ENCODE peak calls at places on chromosomes 5 and 9, in five cellular contexts. One of them, this sample, is unnamed.

GRCh38 chr5:147854894-147855773 is 23.4 kb upstream of the SCGB3A2 start:
- DNase-seq in CD8-positive, alpha-beta T cell: no peak
- DNase-seq in A549: no peak
- DNase-seq in OCI-LY7: no peak
- DNase-seq in tibial artery: no peak
- DNase-seq in this sample: no peak

GRCh38 chr5:180691046-180691445 is 41.6 kb upstream of the FLT4 start:
- DNase-seq in A549: no peak
- DNase-seq in CD8-positive, alpha-beta T cell: no peak
- DNase-seq in tibial artery: no peak
- DNase-seq in OCI-LY7: no peak
- DNase-seq in this sample: no peak

GRCh38 chr5:66324357-66324756 is 180.3 kb downstream of the SREK1 start:
- DNase-seq in OCI-LY7: no peak
- DNase-seq in CD8-positive, alpha-beta T cell: no peak
- DNase-seq in tibial artery: no peak
- DNase-seq in A549: no peak
- DNase-seq in this sample: peak; percentile 73

GRCh38 chr5:122902263-122902662 is 56.9 kb downstream of the SNX24 start:
- DNase-seq in A549: no peak
- DNase-seq in OCI-LY7: no peak
- DNase-seq in tibial artery: no peak
- DNase-seq in CD8-positive, alpha-beta T cell: no peak
- DNase-seq in this sample: no peak

GRCh38 chr9:107471562-107471961 is 18.0 kb downstream of the KLF4 start:
- DNase-seq in OCI-LY7: no peak
- DNase-seq in A549: no peak
- DNase-seq in CD8-positive, alpha-beta T cell: no peak
- DNase-seq in tibial artery: no peak
- DNase-seq in this sample: no peak

GRCh38 chr5:173065155-173065554 is 9.0 kb downstream of the CREBRF start:
- DNase-seq in tibial artery: no peak
- DNase-seq in OCI-LY7: peak; percentile 20
- DNase-seq in CD8-positive, alpha-beta T cell: no peak
- DNase-seq in A549: no peak
- DNase-seq in this sample: no peak

GRCh38 chr9:33344145-33344544 is 53.8 kb downstream of the NFX1 start:
- DNase-seq in tibial artery: no peak
- DNase-seq in A549: peak; percentile 44
- DNase-seq in CD8-positive, alpha-beta T cell: no peak
- DNase-seq in OCI-LY7: no peak
- DNase-seq in this sample: no peak

GRCh38 chr9:16866542-16866941 is 3.9 kb downstream of the BNC2 start:
- DNase-seq in OCI-LY7: no peak
- DNase-seq in tibial artery: no peak
- DNase-seq in A549: no peak
- DNase-seq in CD8-positive, alpha-beta T cell: no peak
- DNase-seq in this sample: no peak

GRCh38 chr9:129557192-129558036 is 63.5 kb downstream of the C9orf50 start:
- DNase-seq in A549: peak; percentile 92
- DNase-seq in tibial artery: no peak
- DNase-seq in CD8-positive, alpha-beta T cell: no peak
- DNase-seq in OCI-LY7: no peak
- DNase-seq in this sample: no peak

GRCh38 chr9:129944501-129945116 is 98.4 kb downstream of the FNBP1 start:
- DNase-seq in OCI-LY7: peak; percentile 10
- DNase-seq in A549: no peak
- DNase-seq in tibial artery: no peak
- DNase-seq in CD8-positive, alpha-beta T cell: peak; percentile 25
- DNase-seq in this sample: no peak

GRCh38 chr9:135329571-135330306 is 149.8 kb upstream of the PPP1R26 start:
- DNase-seq in CD8-positive, alpha-beta T cell: no peak
- DNase-seq in A549: no peak
- DNase-seq in OCI-LY7: no peak
- DNase-seq in tibial artery: peak; percentile 53
- DNase-seq in this sample: no peak
- H3K9me3 ChIP-seq in CD8-positive, alpha-beta T cell: no peaks in the 10 kb centered on the region
- H3K9me3 ChIP-seq in A549: peaks cover 10% of the 10 kb centered on the region
- H3K9me3 ChIP-seq in OCI-LY7: no peaks in the 10 kb centered on the region
- H3K9me3 ChIP-seq in tibial artery: peaks cover 7% of the 10 kb centered on the region
- H3K9me3 ChIP-seq in this sample: no peaks in the 10 kb centered on the region

GRCh38 chr9:4798281-4798680 is 5.5 kb downstream of the RCL1 start:
- DNase-seq in A549: no peak
- DNase-seq in tibial artery: no peak
- DNase-seq in CD8-positive, alpha-beta T cell: no peak
- DNase-seq in OCI-LY7: no peak
- DNase-seq in this sample: no peak

GRCh38 chr9:4804531-4805016 is 11.8 kb downstream of the RCL1 start:
- DNase-seq in A549: no peak
- DNase-seq in tibial artery: no peak
- DNase-seq in CD8-positive, alpha-beta T cell: no peak
- DNase-seq in OCI-LY7: no peak
- DNase-seq in this sample: no peak

GRCh38 chr9:4803670-4804530 is 11.2 kb downstream of the RCL1 start:
- DNase-seq in OCI-LY7: no peak
- DNase-seq in CD8-positive, alpha-beta T cell: no peak
- DNase-seq in A549: no peak
- DNase-seq in tibial artery: peak; percentile 74
- DNase-seq in this sample: no peak

GRCh38 chr9:4799775-4800174 is 7.0 kb downstream of the RCL1 start:
- DNase-seq in OCI-LY7: no peak
- DNase-seq in tibial artery: no peak
- DNase-seq in CD8-positive, alpha-beta T cell: no peak
- DNase-seq in A549: no peak
- DNase-seq in this sample: no peak

DNA sequence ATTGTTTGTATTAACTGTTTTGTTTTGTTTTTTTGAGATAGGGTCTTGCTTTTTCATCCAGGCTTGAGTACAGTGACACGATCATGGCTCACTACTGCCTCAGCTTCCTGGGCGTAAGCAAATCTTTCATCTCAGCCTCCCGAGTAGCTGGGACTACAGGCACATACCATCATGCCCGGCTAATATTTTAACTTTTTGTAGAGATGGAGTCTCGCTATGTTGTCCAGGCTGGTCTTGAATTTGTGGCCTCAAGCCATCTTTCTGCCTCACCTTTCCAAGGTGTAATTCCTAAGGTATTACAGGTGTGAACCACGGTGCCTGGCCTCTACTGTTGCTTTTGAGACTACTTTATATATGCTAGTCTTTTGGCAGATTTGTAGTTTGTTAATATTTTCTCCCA is 8.4 kb downstream of the RCL1 start:
- DNase-seq in tibial artery: no peak
- DNase-seq in A549: no peak
- DNase-seq in CD8-positive, alpha-beta T cell: no peak
- DNase-seq in OCI-LY7: no peak
- DNase-seq in this sample: no peak
- H3K9me3 ChIP-seq in tibial artery: no peaks in the 10 kb centered on the region
- H3K9me3 ChIP-seq in A549: peaks cover 2% of the 10 kb centered on the region
- H3K9me3 ChIP-seq in CD8-positive, alpha-beta T cell: no peaks in the 10 kb centered on the region
- H3K9me3 ChIP-seq in OCI-LY7: peaks cover 7% of the 10 kb centered on the region
- H3K9me3 ChIP-seq in this sample: peaks cover 2% of the 10 kb centered on the region

GRCh38 chr5:158423623-158424200 is 564.8 kb upstream of the CLINT1 start:
- DNase-seq in OCI-LY7: no peak
- DNase-seq in A549: no peak
- DNase-seq in CD8-positive, alpha-beta T cell: no peak
- DNase-seq in tibial artery: no peak
- DNase-seq in this sample: no peak

GRCh38 chr5:158422653-158423505 is 563.9 kb upstream of the CLINT1 start:
- DNase-seq in CD8-positive, alpha-beta T cell: no peak
- DNase-seq in tibial artery: no peak
- DNase-seq in A549: no peak
- DNase-seq in OCI-LY7: no peak
- DNase-seq in this sample: peak; percentile 36

GRCh38 chr5:158421329-158421728 is 562.4 kb upstream of the CLINT1 start:
- DNase-seq in OCI-LY7: peak; percentile 81
- DNase-seq in A549: no peak
- DNase-seq in tibial artery: no peak
- DNase-seq in CD8-positive, alpha-beta T cell: no peak
- DNase-seq in this sample: no peak
- H3K9me3 ChIP-seq in OCI-LY7: peaks cover 12% of the 10 kb centered on the region
- H3K9me3 ChIP-seq in A549: no peaks in the 10 kb centered on the region
- H3K9me3 ChIP-seq in tibial artery: no peaks in the 10 kb centered on the region
- H3K9me3 ChIP-seq in CD8-positive, alpha-beta T cell: no peaks in the 10 kb centered on the region
- H3K9me3 ChIP-seq in this sample: no peaks in the 10 kb centered on the region

GRCh38 chr5:96902876-96903275 is 26.6 kb downstream of the ERAP2 start:
- DNase-seq in tibial artery: no peak
- DNase-seq in OCI-LY7: no peak
- DNase-seq in CD8-positive, alpha-beta T cell: no peak
- DNase-seq in A549: no peak
- DNase-seq in this sample: no peak

GRCh38 chr5:96903300-96903699 is 27.0 kb downstream of the ERAP2 start:
- DNase-seq in OCI-LY7: no peak
- DNase-seq in CD8-positive, alpha-beta T cell: no peak
- DNase-seq in A549: no peak
- DNase-seq in tibial artery: no peak
- DNase-seq in this sample: no peak

GRCh38 chr5:96904054-96904931 is 28.0 kb downstream of the ERAP2 start:
- DNase-seq in CD8-positive, alpha-beta T cell: no peak
- DNase-seq in tibial artery: no peak
- DNase-seq in OCI-LY7: no peak
- DNase-seq in A549: no peak
- DNase-seq in this sample: no peak

GRCh38 chr5:96909003-96909402 is 26.9 kb upstream of the LNPEP start:
- DNase-seq in OCI-LY7: no peak
- DNase-seq in CD8-positive, alpha-beta T cell: no peak
- DNase-seq in tibial artery: no peak
- DNase-seq in A549: no peak
- DNase-seq in this sample: no peak

GRCh38 chr5:96905864-96906263 is 29.6 kb downstream of the ERAP2 start:
- DNase-seq in CD8-positive, alpha-beta T cell: no peak
- DNase-seq in OCI-LY7: no peak
- DNase-seq in A549: no peak
- DNase-seq in tibial artery: no peak
- DNase-seq in this sample: no peak
- H3K9me3 ChIP-seq in CD8-positive, alpha-beta T cell: no peaks in the 10 kb centered on the region
- H3K9me3 ChIP-seq in OCI-LY7: no peaks in the 10 kb centered on the region
- H3K9me3 ChIP-seq in A549: no peaks in the 10 kb centered on the region
- H3K9me3 ChIP-seq in tibial artery: no peaks in the 10 kb centered on the region
- H3K9me3 ChIP-seq in this sample: no peaks in the 10 kb centered on the region

GRCh38 chr9:8489845-8490244 is 690.3 kb upstream of the DMAC1 start:
- DNase-seq in CD8-positive, alpha-beta T cell: no peak
- DNase-seq in A549: no peak
- DNase-seq in tibial artery: no peak
- DNase-seq in OCI-LY7: no peak
- DNase-seq in this sample: no peak

GRCh38 chr9:8492034-8492433 is 692.5 kb upstream of the DMAC1 start:
- DNase-seq in CD8-positive, alpha-beta T cell: no peak
- DNase-seq in A549: no peak
- DNase-seq in OCI-LY7: no peak
- DNase-seq in tibial artery: no peak
- DNase-seq in this sample: no peak

DNA sequence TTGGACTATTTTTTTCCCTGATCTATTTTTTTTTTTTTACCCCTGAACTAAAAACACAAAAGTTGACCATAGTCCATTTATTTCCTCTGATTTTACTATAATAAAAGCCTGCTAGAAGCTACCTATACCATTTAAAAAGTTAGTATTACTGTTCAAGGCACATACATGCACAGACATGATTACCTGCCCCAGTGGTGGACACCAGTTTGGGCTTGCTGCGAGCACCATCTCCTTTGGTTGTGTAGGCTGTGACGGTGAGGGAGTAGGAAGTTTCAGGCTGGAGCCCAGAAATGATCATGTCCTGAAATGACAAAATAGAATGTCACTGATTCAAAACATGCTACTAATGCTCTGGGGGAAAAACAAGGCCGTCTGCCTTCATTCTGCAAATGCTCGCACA is 693.1 kb upstream of the DMAC1 start:
- DNase-seq in tibial artery: no peak
- DNase-seq in CD8-positive, alpha-beta T cell: no peak
- DNase-seq in OCI-LY7: no peak
- DNase-seq in A549: no peak
- DNase-seq in this sample: no peak
- H3K9me3 ChIP-seq in tibial artery: no peaks in the 10 kb centered on the region
- H3K9me3 ChIP-seq in CD8-positive, alpha-beta T cell: no peaks in the 10 kb centered on the region
- H3K9me3 ChIP-seq in OCI-LY7: no peaks in the 10 kb centered on the region
- H3K9me3 ChIP-seq in A549: no peaks in the 10 kb centered on the region
- H3K9me3 ChIP-seq in this sample: no peaks in the 10 kb centered on the region

GRCh38 chr9:71145179-71145578 is 23.8 kb upstream of the TRPM3 start:
- DNase-seq in tibial artery: no peak
- DNase-seq in CD8-positive, alpha-beta T cell: no peak
- DNase-seq in OCI-LY7: no peak
- DNase-seq in A549: no peak
- DNase-seq in this sample: no peak

GRCh38 chr9:71146511-71146910 is 25.1 kb upstream of the TRPM3 start:
- DNase-seq in tibial artery: no peak
- DNase-seq in A549: no peak
- DNase-seq in CD8-positive, alpha-beta T cell: no peak
- DNase-seq in OCI-LY7: no peak
- DNase-seq in this sample: no peak

GRCh38 chr9:71144495-71144894 is 23.1 kb upstream of the TRPM3 start:
- DNase-seq in OCI-LY7: no peak
- DNase-seq in tibial artery: no peak
- DNase-seq in A549: no peak
- DNase-seq in CD8-positive, alpha-beta T cell: no peak
- DNase-seq in this sample: no peak

GRCh38 chr9:71147368-71147767 is 25.9 kb upstream of the TRPM3 start:
- DNase-seq in OCI-LY7: no peak
- DNase-seq in tibial artery: no peak
- DNase-seq in CD8-positive, alpha-beta T cell: no peak
- DNase-seq in A549: no peak
- DNase-seq in this sample: no peak
- H3K9me3 ChIP-seq in OCI-LY7: no peaks in the 10 kb centered on the region
- H3K9me3 ChIP-seq in tibial artery: peaks cover 6% of the 10 kb centered on the region
- H3K9me3 ChIP-seq in CD8-positive, alpha-beta T cell: no peaks in the 10 kb centered on the region
- H3K9me3 ChIP-seq in A549: peaks cover 4% of the 10 kb centered on the region
- H3K9me3 ChIP-seq in this sample: peaks cover 16% of the 10 kb centered on the region

DNA sequence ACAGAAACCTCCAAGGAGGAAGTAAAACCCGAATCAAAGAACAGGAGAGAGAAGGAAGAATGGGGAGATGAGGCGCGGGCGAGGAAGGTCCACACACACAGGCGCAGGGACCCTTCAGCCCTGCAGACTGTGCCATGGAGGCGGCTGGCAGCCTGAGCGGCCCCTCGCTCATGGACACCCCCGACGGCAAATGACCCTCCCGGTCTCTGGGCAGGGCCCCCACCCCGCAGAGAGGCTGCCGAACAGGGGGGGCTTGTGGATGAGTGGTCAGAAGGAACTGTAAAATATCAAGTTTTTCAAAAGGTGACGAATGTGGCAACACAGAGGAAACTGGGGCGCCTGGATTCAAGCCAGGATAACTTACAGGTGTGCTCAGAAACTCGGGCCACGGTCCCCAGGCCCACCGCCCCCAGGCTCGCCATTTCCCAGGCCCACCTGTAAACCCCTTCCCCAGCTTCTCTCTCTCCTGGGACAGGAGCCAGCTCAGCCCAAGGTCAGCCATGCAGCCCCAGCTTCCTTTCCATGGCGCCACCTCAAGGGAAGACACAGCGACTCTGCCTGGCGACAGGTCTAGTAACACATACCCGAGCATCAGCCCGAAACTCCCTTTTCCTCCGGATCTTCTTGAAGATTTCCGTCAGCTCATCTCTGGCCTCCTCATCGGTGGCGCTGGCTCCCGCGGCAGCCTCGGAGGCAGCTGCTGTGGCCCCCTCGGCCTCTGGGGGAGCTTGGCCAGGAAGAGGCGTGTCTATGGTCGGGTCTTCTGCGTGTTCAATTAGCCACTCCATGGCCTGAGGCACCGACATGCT is 16.5 kb downstream of the UBAC1 start:
- DNase-seq in OCI-LY7: no peak
- DNase-seq in CD8-positive, alpha-beta T cell: no peak
- DNase-seq in A549: no peak
- DNase-seq in tibial artery: no peak
- DNase-seq in this sample: no peak
- H3K9me3 ChIP-seq in OCI-LY7: no peaks in the 10 kb centered on the region
- H3K9me3 ChIP-seq in CD8-positive, alpha-beta T cell: no peaks in the 10 kb centered on the region
- H3K9me3 ChIP-seq in A549: no peaks in the 10 kb centered on the region
- H3K9me3 ChIP-seq in tibial artery: no peaks in the 10 kb centered on the region
- H3K9me3 ChIP-seq in this sample: no peaks in the 10 kb centered on the region

This sample was measured in heart left ventricle.